ENCODE peak calls at places on chromosomes 6 and 20, in nine cellular contexts. W, S, R, Y, Z, L, D, T and X are unnamed samples.

GRCh38 chr6:165843121-165843520 is 180.1 kb upstream of the PDE10A start:
- DNase-seq in W (no peak), S (no peak), R (no peak), Y (no peak), Z (no peak), L (no peak), D (no peak), T (no peak), X (no peak)

GRCh38 chr6:132763269-132763668 is 5.6 kb upstream of the VNN2 start:
- DNase-seq in W (no peak), S (no peak), R (peak; percentile 64), Y (no peak), Z (no peak), L (no peak), D (no peak), T (peak; percentile 79), X (peak; percentile 83)

GRCh38 chr6:11143394-11144371 is 32.2 kb upstream of the ERVFRD-1 start:
- DNase-seq in W (peak; percentile 74), S (peak; percentile 84), R (no peak), Y (peak; percentile 96), Z (peak; percentile 30), L (peak; percentile 75), D (peak; percentile 16), T (no peak), X (no peak)

GRCh38 chr6:72649032-72649984 is 27.4 kb downstream of the KCNQ5 start:
- DNase-seq in W (no peak), S (peak; percentile 73), R (no peak), Y (peak; percentile 88), Z (no peak), L (no peak), D (peak; percentile 32), T (peak; percentile 78), X (no peak)

GRCh38 chr6:75368151-75368779 is 83.7 kb upstream of the TMEM30A start:
- DNase-seq in W (no peak), S (peak; percentile 46), R (no peak), Y (peak; percentile 50), Z (no peak), L (no peak), D (no peak), T (peak; percentile 46), X (peak; percentile 12)

GRCh38 chr6:99604161-99605073 is 2.2 kb upstream of the PRDM13 start:
- DNase-seq in W (no peak), S (no peak), R (no peak), Y (no peak), Z (no peak), L (no peak), D (no peak), T (no peak), X (no peak)

GRCh38 chr6:139080255-139080920 is 51.8 kb downstream of the ABRACL start:
- DNase-seq in W (no peak), S (no peak), R (no peak), Y (peak; percentile 20), Z (no peak), L (no peak), D (no peak), T (no peak), X (no peak)

GRCh38 chr6:235763-236360 is 56.4 kb upstream of the DUSP22 start:
- DNase-seq in W (no peak), S (peak; percentile 59), R (no peak), Y (peak; percentile 31), Z (no peak), L (no peak), D (no peak), T (peak; percentile 87), X (peak; percentile 53)

GRCh38 chr6:100881707-100882040 is 545 bp upstream of the ASCC3 start:
- DNase-seq in W (no peak), S (no peak), R (peak; percentile 18), Y (peak; percentile 31), Z (no peak), L (no peak), D (no peak), T (no peak), X (no peak)

GRCh38 chr6:35084041-35084491 is 57.1 kb downstream of the TCP11 start:
- DNase-seq in W (peak; percentile 52), S (no peak), R (no peak), Y (no peak), Z (no peak), L (no peak), D (no peak), T (no peak), X (no peak)

GRCh38 chr6:142913511-142914047 is 31.4 kb downstream of the HIVEP2 start:
- DNase-seq in W (peak; percentile 57), S (no peak), R (peak; percentile 53), Y (no peak), Z (no peak), L (no peak), D (no peak), T (peak; percentile 94), X (peak; percentile 88)

GRCh38 chr6:18835976-18836375 is 448.8 kb downstream of the RNF144B start:
- DNase-seq in W (no peak), S (peak; percentile 66), R (no peak), Y (peak; percentile 16), Z (no peak), L (no peak), D (no peak), T (no peak), X (no peak)

GRCh38 chr6:26199057-26199772 is 112.0 kb downstream of the HFE start:
- DNase-seq in W (peak; percentile 81), S (peak; percentile 99), R (peak; percentile 83), Y (peak; percentile 95), Z (peak; percentile 66), L (peak; percentile 46), D (peak; percentile 87), T (peak; percentile 97), X (peak; percentile 96)

GRCh38 chr6:39301606-39302005 is 12.6 kb downstream of the KCNK17 start:
- DNase-seq in W (no peak), S (peak; percentile 55), R (no peak), Y (peak; percentile 44), Z (no peak), L (no peak), D (no peak), T (peak; percentile 31), X (no peak)

GRCh38 chr6:53321701-53322100 is 27.0 kb downstream of the ELOVL5 start:
- DNase-seq in W (no peak), S (no peak), R (no peak), Y (no peak), Z (no peak), L (no peak), D (no peak), T (no peak), X (no peak)

GRCh38 chr6:127539292-127539691 is 20.2 kb upstream of the MTCL3 start:
- DNase-seq in W (no peak), S (peak; percentile 46), R (peak; percentile 38), Y (peak; percentile 65), Z (no peak), L (no peak), D (no peak), T (no peak), X (peak; percentile 20)

GRCh38 chr6:117761610-117762009 is 86.3 kb downstream of the NUS1 start:
- DNase-seq in W (no peak), S (no peak), R (no peak), Y (no peak), Z (no peak), L (no peak), D (no peak), T (no peak), X (no peak)

GRCh38 chr6:75230484-75231325 is 12.9 kb downstream of the COX7A2 start:
- DNase-seq in W (no peak), S (peak; percentile 64), R (no peak), Y (peak; percentile 81), Z (no peak), L (no peak), D (peak; percentile 33), T (no peak), X (no peak)

GRCh38 chr6:135667694-135668455 is 170.3 kb upstream of the AHI1 start:
- DNase-seq in W (no peak), S (peak; percentile 46), R (no peak), Y (peak; percentile 83), Z (peak; percentile 25), L (peak; percentile 36), D (no peak), T (no peak), X (no peak)

GRCh38 chr20:46520976-46521579 is 7.7 kb upstream of the ZNF334 start:
- DNase-seq in W (no peak), S (peak; percentile 85), R (peak; percentile 65), Y (peak; percentile 68), Z (no peak), L (peak; percentile 19), D (peak; percentile 9), T (peak; percentile 74), X (peak; percentile 49)

GRCh38 chr6:106084106-106084963 is 1.8 kb upstream of the PRDM1 start:
- DNase-seq in W (no peak), S (peak; percentile 73), R (peak; percentile 79), Y (peak; percentile 90), Z (no peak), L (no peak), D (no peak), T (peak; percentile 91), X (peak; percentile 91)

GRCh38 chr6:52672422-52673025 is 1.6 kb downstream of the TMEM14A start:
- DNase-seq in W (no peak), S (no peak), R (no peak), Y (peak; percentile 81), Z (no peak), L (no peak), D (no peak), T (no peak), X (no peak)

GRCh38 chr6:159727717-159728440 is 573 bp downstream of the WTAP start:
- DNase-seq in W (no peak), S (peak; percentile 34), R (peak; percentile 71), Y (peak; percentile 56), Z (no peak), L (no peak), D (peak; percentile 33), T (peak; percentile 71), X (peak; percentile 76)

GRCh38 chr6:113172531-113172966 is 684.6 kb upstream of the MARCKS start:
- DNase-seq in W (no peak), S (peak; percentile 8), R (no peak), Y (no peak), Z (peak; percentile 18), L (no peak), D (no peak), T (no peak), X (no peak)

GRCh38 chr6:110392727-110393126 is 22.6 kb downstream of the DDO start:
- DNase-seq in W (no peak), S (no peak), R (no peak), Y (no peak), Z (no peak), L (no peak), D (no peak), T (no peak), X (no peak)